ENCODE peak calls at places on chromosomes 1 and 21, in nine cellular contexts. K is choroid plexus epithelial cell; M is PC-3; N is NCI-H1694; L is NCI-H526; P is mucosa of descending colon; X is lower lobe of right lung; Y is CD4-positive, alpha-beta T cell; W is caudate nucleus. Q is an unnamed sample.

GRCh38 chr1:151839457-151840409 is at the start of gene C2CD4D:
- DNase-seq in W (peak; percentile 76), Y (peak; percentile 50), N (no peak), L (peak; percentile 99), P (peak; percentile 88), M (peak; percentile 91), X (peak; percentile 68), K (peak; percentile 25), Q (peak; percentile 93)

GRCh38 chr21:34743831-34744230 is 75.0 kb downstream of the CLIC6 start:
- DNase-seq in M (peak; percentile 98), K (peak; percentile 44), W (no peak), L (no peak), N (no peak), Y (no peak), X (no peak), P (no peak), Q (no peak)

GRCh38 chr1:220747426-220748090 is 564 bp upstream of the MTARC2 start:
- DNase-seq in P (no peak), Y (no peak), M (no peak), L (no peak), X (no peak), N (no peak), K (no peak), W (no peak), Q (no peak)

GRCh38 chr1:30345525-30346145 is 377.8 kb downstream of the MATN1 start:
- DNase-seq in M (no peak), K (no peak), N (no peak), X (no peak), Y (no peak), L (peak; percentile 16), P (no peak), W (no peak), Q (no peak)

GRCh38 chr1:245099401-245099800 is 55.4 kb upstream of the KIF26B start:
- DNase-seq in P (no peak), X (no peak), Y (no peak), W (no peak), N (no peak), M (no peak), L (peak; percentile 46), K (no peak), Q (peak; percentile 48)

GRCh38 chr1:244915736-244916135 is 51.4 kb upstream of the HNRNPU start:
- DNase-seq in N (no peak), X (no peak), P (no peak), K (no peak), M (no peak), Y (no peak), W (no peak), L (no peak), Q (no peak)

GRCh38 chr1:47575855-47576757 is 138.3 kb downstream of the FOXD2 start:
- DNase-seq in M (no peak), Y (no peak), K (peak; percentile 86), L (no peak), P (no peak), N (no peak), W (no peak), X (no peak), Q (no peak)

GRCh38 chr21:45875881-45876280 is 105.7 kb upstream of the COL6A1 start:
- DNase-seq in K (no peak), L (no peak), M (no peak), N (no peak), P (peak; percentile 19), Y (no peak), X (no peak), W (no peak), Q (no peak)

GRCh38 chr21:26843912-26844257 is 1.3 kb downstream of the ADAMTS1 start:
- DNase-seq in M (peak; percentile 55), P (peak; percentile 30), W (no peak), L (no peak), X (no peak), Y (no peak), K (peak; percentile 94), N (peak; percentile 25), Q (no peak)

GRCh38 chr1:203346060-203346754 is 4.7 kb downstream of the FMOD start:
- DNase-seq in Y (no peak), W (no peak), N (no peak), X (no peak), L (no peak), K (peak; percentile 48), P (no peak), M (no peak), Q (no peak)

GRCh38 chr1:154729031-154729442 is 121.1 kb upstream of the ADAR start:
- DNase-seq in W (no peak), N (no peak), K (peak; percentile 50), M (peak; percentile 51), Y (no peak), X (no peak), P (no peak), L (no peak), Q (no peak)

GRCh38 chr1:88466899-88467580 is 217.0 kb upstream of the PKN2 start:
- DNase-seq in W (no peak), X (no peak), Y (no peak), L (no peak), P (no peak), N (no peak), K (no peak), M (no peak), Q (no peak)

GRCh38 chr21:42799516-42799915 is 79.8 kb downstream of the WDR4 start:
- DNase-seq in K (no peak), Y (no peak), M (peak; percentile 71), X (no peak), L (no peak), W (no peak), N (no peak), P (no peak), Q (no peak)

GRCh38 chr1:226009650-226010044 is 10.5 kb upstream of the SDE2 start:
- DNase-seq in K (no peak), X (no peak), W (no peak), P (no peak), N (no peak), Y (no peak), M (no peak), L (no peak), Q (no peak)

GRCh38 chr1:206905295-206906164 is 8.3 kb downstream of the IL24 start:
- DNase-seq in K (peak; percentile 86), L (no peak), X (no peak), W (no peak), P (no peak), Y (no peak), N (no peak), M (peak; percentile 100), Q (no peak)

GRCh38 chr1:212118872-212119260 is 83.3 kb downstream of the DTL start:
- DNase-seq in K (no peak), P (no peak), N (no peak), M (no peak), X (no peak), Y (no peak), L (no peak), W (no peak), Q (no peak)

GRCh38 chr1:235953801-235954200 is 87.1 kb upstream of the LYST start:
- DNase-seq in N (no peak), W (no peak), M (peak; percentile 48), L (no peak), K (peak; percentile 96), X (no peak), P (no peak), Y (no peak), Q (no peak)

GRCh38 chr1:68919070-68919469 is 422.2 kb upstream of the DEPDC1 start:
- DNase-seq in W (no peak), M (no peak), X (no peak), N (no peak), P (no peak), Y (no peak), K (no peak), L (no peak), Q (no peak)

GRCh38 chr1:157301477-157302198 is 163.4 kb upstream of the ETV3 start:
- DNase-seq in K (no peak), N (no peak), W (no peak), M (no peak), X (no peak), Y (no peak), P (no peak), L (no peak), Q (no peak)

GRCh38 chr1:218867941-218868656 is 305.6 kb upstream of the LYPLAL1 start:
- DNase-seq in L (no peak), N (no peak), W (no peak), X (no peak), K (peak; percentile 82), M (no peak), P (no peak), Y (no peak), Q (no peak)

GRCh38 chr1:225451840-225452515 is 24.1 kb upstream of the LBR start:
- DNase-seq in L (no peak), Y (no peak), K (no peak), W (no peak), P (no peak), X (no peak), M (no peak), N (no peak), Q (no peak)

GRCh38 chr1:24656046-24656445 is 12.9 kb downstream of the SRRM1 start:
- DNase-seq in K (no peak), W (no peak), Y (no peak), X (no peak), L (no peak), P (no peak), M (no peak), N (no peak), Q (no peak)